ENCODE peak calls at places on chromosomes 4 and X, in nine cellular contexts. B, G, M, O, P, T, L, E and H are unnamed samples.

GRCh38 chr4:28639747-28640146 is 1779.1 kb downstream of the STIM2 start:
- DNase-seq in P (no peak), O (no peak), M (no peak), B (no peak), T (no peak), G (no peak), L (no peak), E (no peak), H (no peak)

GRCh38 chr4:86543560-86544312 is 50.4 kb upstream of the PTPN13 start:
- DNase-seq in G (peak; percentile 24), P (no peak), E (no peak), L (no peak), O (no peak), T (no peak), M (no peak), B (no peak), H (no peak)

GRCh38 chrX:69705818-69706217 is 89.9 kb downstream of the EDA start:
- DNase-seq in B (no peak), O (no peak), L (no peak), E (no peak), T (no peak), M (no peak), G (no peak), P (no peak), H (no peak)

GRCh38 chr4:167616471-167616870 is 382.2 kb upstream of the SPOCK3 start:
- DNase-seq in O (no peak), P (no peak), M (no peak), T (no peak), E (no peak), G (no peak), B (no peak), L (no peak), H (no peak)

GRCh38 chr4:100935090-100935489 is 412.2 kb downstream of the PPP3CA start:
- DNase-seq in O (no peak), B (no peak), T (no peak), G (peak; percentile 5), L (no peak), P (no peak), E (no peak), M (no peak), H (peak; percentile 1)

GRCh38 chr4:76498550-76498949 is 63.5 kb downstream of the SHROOM3 start:
- DNase-seq in E (no peak), O (no peak), T (no peak), G (peak; percentile 19), L (no peak), M (no peak), B (no peak), P (no peak), H (no peak)

GRCh38 chr4:44544158-44544557 is 95.5 kb upstream of the KCTD8 start:
- DNase-seq in T (no peak), B (no peak), G (no peak), M (no peak), L (no peak), P (no peak), O (no peak), E (no peak), H (no peak)

GRCh38 chrX:140572724-140573123 is 67.9 kb upstream of the SOX3 start:
- DNase-seq in E (no peak), T (peak; percentile 16), P (no peak), O (no peak), L (no peak), B (peak; percentile 1), G (peak; percentile 24), M (no peak), H (peak; percentile 7)

GRCh38 chr4:166386491-166387367 is 513.7 kb downstream of the TLL1 start:
- DNase-seq in L (no peak), O (no peak), G (no peak), E (no peak), P (no peak), M (no peak), T (no peak), B (no peak), H (no peak)

GRCh38 chr4:83207497-83208105 is 77.0 kb downstream of the COQ2 start:
- DNase-seq in E (no peak), G (peak; percentile 90), P (no peak), M (no peak), L (no peak), T (peak; percentile 24), B (no peak), O (no peak), H (no peak)

GRCh38 chr4:48596336-48596735 is 106.3 kb downstream of the ZAR1 start:
- DNase-seq in T (no peak), B (no peak), P (no peak), L (no peak), O (no peak), M (no peak), G (no peak), E (no peak), H (no peak)

GRCh38 chr4:5863461-5864113 is 29.3 kb downstream of the CRMP1 start:
- DNase-seq in M (no peak), G (peak; percentile 74), T (peak; percentile 4), B (no peak), E (no peak), O (no peak), L (peak; percentile 21), P (peak; percentile 75), H (no peak)

GRCh38 chr4:184648220-184649025 is 824 bp downstream of the CASP3 start:
- DNase-seq in T (peak; percentile 39), P (no peak), O (peak; percentile 85), B (peak; percentile 46), M (peak; percentile 47), L (peak; percentile 46), G (peak; percentile 62), E (peak; percentile 34), H (peak; percentile 75)

GRCh38 chrX:46328133-46328532 is 217.1 kb downstream of the ZNF674 start:
- DNase-seq in M (no peak), E (no peak), B (no peak), G (no peak), T (no peak), O (no peak), P (no peak), L (no peak), H (no peak)

GRCh38 chr4:12949719-12950118 is 534.4 kb downstream of the RAB28 start:
- DNase-seq in O (no peak), E (no peak), M (no peak), G (no peak), P (no peak), T (no peak), B (no peak), L (no peak), H (no peak)

GRCh38 chrX:70755850-70756249 is 152.7 kb downstream of the TEX11 start:
- DNase-seq in P (no peak), T (no peak), E (peak; percentile 31), G (no peak), M (no peak), O (no peak), B (no peak), L (peak; percentile 50), H (no peak)

GRCh38 chr4:185219551-185220344 is 10.3 kb downstream of the SNX25 start:
- DNase-seq in P (no peak), B (no peak), O (no peak), G (peak; percentile 86), E (no peak), M (no peak), T (no peak), L (no peak), H (no peak)

GRCh38 chr4:183398298-183399129 is 45.9 kb upstream of the CDKN2AIP start:
- DNase-seq in E (peak; percentile 41), L (peak; percentile 64), T (peak; percentile 78), O (peak; percentile 86), G (peak; percentile 82), M (peak; percentile 40), B (peak; percentile 40), P (peak; percentile 45), H (peak; percentile 84)

GRCh38 chrX:17403231-17403691 is 28.3 kb downstream of the NHS start:
- DNase-seq in E (no peak), T (no peak), L (no peak), M (no peak), P (no peak), B (no peak), O (no peak), G (no peak), H (no peak)

GRCh38 chr4:101075536-101075935 is 271.8 kb downstream of the PPP3CA start:
- DNase-seq in L (no peak), E (no peak), G (no peak), T (no peak), M (no peak), P (no peak), B (no peak), O (no peak), H (no peak)

GRCh38 chr4:2255501-2256155 is 6.3 kb downstream of the MXD4 start:
- DNase-seq in M (peak; percentile 13), E (no peak), O (peak; percentile 67), G (peak; percentile 79), T (no peak), P (no peak), B (no peak), L (peak; percentile 0), H (no peak)

GRCh38 chr4:56466910-56467283 is 520 bp upstream of the SRP72 start:
- DNase-seq in L (no peak), O (no peak), E (no peak), G (no peak), P (no peak), M (no peak), B (no peak), T (no peak), H (no peak)

GRCh38 chr4:37737456-37737855 is 51.3 kb upstream of the RELL1 start:
- DNase-seq in M (no peak), O (no peak), G (peak; percentile 59), T (no peak), P (peak; percentile 26), B (no peak), L (no peak), E (no peak), H (no peak)